ENCODE peak calls at places on chromosome 21, in four cellular contexts. Q, S, N and I are unnamed samples.

GRCh38 chr21:27429612-27430361 is 462.9 kb upstream of the ADAMTS5 start:
- DNase-seq in Q (no peak), S (no peak), N (no peak), I (no peak)

GRCh38 chr21:15289246-15289645 is 224.4 kb upstream of the NRIP1 start:
- DNase-seq in N (no peak), Q (no peak), S (no peak), I (no peak)

GRCh38 chr21:20110368-20110767 is 887.8 kb upstream of the NCAM2 start:
- DNase-seq in N (no peak), S (no peak), Q (no peak), I (no peak)

GRCh38 chr21:38930838-38931237 is 125.1 kb downstream of the ETS2 start:
- DNase-seq in Q (no peak), S (no peak), N (no peak), I (no peak)

GRCh38 chr21:31184462-31184861 is 146.2 kb upstream of the KRTAP19-8 start:
- DNase-seq in Q (no peak), N (no peak), S (no peak), I (no peak)

GRCh38 chr21:38766987-38767722 is 38.6 kb upstream of the ETS2 start:
- DNase-seq in Q (no peak), S (peak), N (peak), I (no peak)

GRCh38 chr21:14690886-14691285 is 144.8 kb upstream of the SAMSN1 start:
- DNase-seq in S (no peak), N (no peak), Q (no peak), I (no peak)

GRCh38 chr21:29145354-29145782 is 14.9 kb downstream of the MAP3K7CL start:
- DNase-seq in S (no peak), Q (peak), N (peak), I (no peak)

GRCh38 chr21:44263221-44263671 is 1.5 kb upstream of the DNMT3L start:
- DNase-seq in N (no peak), Q (no peak), S (no peak), I (no peak)

GRCh38 chr21:43864806-43865470 is at the start of gene AGPAT3:
- DNase-seq in Q (peak), S (no peak), N (no peak), I (no peak)

GRCh38 chr21:28737671-28738279 is 254.9 kb downstream of the LTN1 start:
- DNase-seq in S (no peak), N (peak), Q (peak), I (no peak)

GRCh38 chr21:16116798-16117197 is 387.0 kb downstream of the USP25 start:
- DNase-seq in N (no peak), Q (no peak), S (no peak), I (no peak)

GRCh38 chr21:16571594-16571993 is 841.8 kb downstream of the USP25 start:
- DNase-seq in Q (no peak), N (no peak), S (no peak), I (no peak)

GRCh38 chr21:15311510-15311909 is 246.7 kb upstream of the NRIP1 start:
- DNase-seq in S (no peak), N (no peak), Q (no peak), I (no peak)

GRCh38 chr21:27806261-27806660 is 839.4 kb upstream of the ADAMTS5 start:
- DNase-seq in S (no peak), N (no peak), Q (no peak), I (no peak)

GRCh38 chr21:31644648-31645047 is 14.8 kb upstream of the SOD1 start:
- DNase-seq in Q (no peak), S (no peak), N (no peak), I (no peak)

GRCh38 chr21:31008355-31008754 is 29.9 kb downstream of the KRTAP19-8 start:
- DNase-seq in N (no peak), Q (no peak), S (no peak), I (no peak)

GRCh38 chr21:20698585-20698984 is 299.6 kb upstream of the NCAM2 start:
- DNase-seq in S (no peak), Q (no peak), N (no peak), I (peak)

GRCh38 chr21:9780441-9780937 is 740.9 kb upstream of the TPTE start:
- DNase-seq in Q (no peak), S (no peak), N (no peak), I (no peak)

GRCh38 chr21:39313457-39314154 is at the start of gene BRWD1:
- DNase-seq in N (peak), Q (peak), S (no peak), I (peak)

GRCh38 chr21:22314963-22315362 is 1316.8 kb downstream of the NCAM2 start:
- DNase-seq in Q (no peak), S (no peak), N (no peak), I (no peak)

GRCh38 chr21:22311741-22312462 is 1313.7 kb downstream of the NCAM2 start:
- DNase-seq in Q (no peak), S (no peak), N (no peak), I (no peak)
- TF ChIP-seq CREM in Q (no peak), S (no peak), N (no peak), I (no peak)

GRCh38 chr21:40719615-40720014 is 127.3 kb downstream of the DSCAM start:
- DNase-seq in Q (no peak), S (no peak), N (no peak), I (no peak)
- TF ChIP-seq CREM in Q (no peak), S (no peak), N (no peak), I (no peak)

GRCh38 chr21:17903029-17903806 is 84.1 kb upstream of the C21orf91 start:
- DNase-seq in N (no peak), Q (peak), S (no peak), I (no peak)
- TF ChIP-seq CREM in N (no peak), Q (no peak), S (no peak), I (no peak)

GRCh38 chr21:41640756-41641509 is 125.9 kb downstream of the RIPK4 start:
- DNase-seq in S (no peak), N (no peak), Q (no peak), I (no peak)

GRCh38 chr21:41638201-41638790 is 128.6 kb downstream of the RIPK4 start:
- DNase-seq in S (no peak), N (no peak), Q (no peak), I (no peak)

GRCh38 chr21:41639336-41639735 is 127.5 kb downstream of the RIPK4 start:
- DNase-seq in S (no peak), N (no peak), Q (no peak), I (no peak)

GRCh38 chr21:41641510-41641815 is 125.4 kb downstream of the RIPK4 start:
- DNase-seq in Q (no peak), S (no peak), N (no peak), I (no peak)

DNA sequence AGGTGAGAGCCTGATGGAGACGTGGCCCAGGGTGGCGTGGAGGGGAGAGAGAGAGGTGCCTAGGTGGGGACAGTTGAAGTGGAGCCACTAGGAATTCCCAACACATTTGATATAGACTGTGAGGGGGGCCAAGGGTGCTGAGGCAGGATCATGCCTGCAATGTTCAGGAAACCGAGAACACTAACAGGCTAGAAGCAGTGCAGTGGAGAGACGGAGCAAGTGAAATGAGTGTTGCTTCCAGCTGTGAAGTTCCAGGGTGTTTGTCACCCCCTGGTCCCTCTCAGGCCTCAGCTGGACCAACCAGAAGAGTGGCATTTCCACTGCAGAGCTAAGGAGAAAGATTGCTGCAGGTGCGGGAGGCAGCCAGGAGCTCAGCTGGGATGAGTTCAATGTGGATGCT is 127.1 kb downstream of the RIPK4 start:
- DNase-seq in Q (no peak), N (no peak), S (no peak), I (no peak)
- TF ChIP-seq CREM in Q (no peak), N (no peak), S (no peak), I (no peak)

DNA sequence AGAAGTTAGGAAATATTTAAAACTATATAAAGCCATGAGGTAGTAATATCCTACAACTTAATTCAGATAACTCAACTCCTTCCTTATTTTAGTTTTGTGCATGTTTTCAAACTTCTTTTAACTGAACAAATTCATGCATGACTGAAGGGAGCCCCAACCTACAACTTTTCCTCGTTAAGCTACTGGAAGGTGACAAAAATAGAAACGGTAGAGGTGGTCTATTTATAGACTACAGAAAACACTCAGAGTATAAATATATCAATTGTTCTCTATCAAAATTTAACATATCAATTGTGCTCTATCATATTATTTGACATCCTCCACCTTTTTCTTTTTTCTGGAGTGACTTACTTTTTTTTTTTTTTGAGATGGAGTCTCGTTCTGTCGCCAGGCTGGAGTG is 16.8 kb downstream of the SYNJ1 start:
- DNase-seq in S (no peak), N (no peak), Q (no peak), I (no peak)
- TF ChIP-seq CREM in S (no peak), N (no peak), Q (no peak), I (no peak)

GRCh38 chr21:45306832-45307571 is 19.3 kb upstream of the POFUT2 start:
- DNase-seq in N (peak), S (no peak), Q (peak), I (peak)
- TF ChIP-seq CREM in N (no peak), S (no peak), Q (peak), I (no peak)

GRCh38 chr21:34861302-34861701 is 187.8 kb downstream of the RUNX1 start:
- DNase-seq in Q (no peak), S (no peak), N (no peak), I (no peak)

GRCh38 chr21:34865922-34866271 is 183.2 kb downstream of the RUNX1 start:
- DNase-seq in Q (no peak), N (peak), S (peak), I (peak)

GRCh38 chr21:34862951-34863350 is 186.2 kb downstream of the RUNX1 start:
- DNase-seq in N (no peak), Q (no peak), S (no peak), I (no peak)

GRCh38 chr21:34867785-34868184 is 181.3 kb downstream of the RUNX1 start:
- DNase-seq in Q (no peak), N (no peak), S (no peak), I (no peak)

DNA sequence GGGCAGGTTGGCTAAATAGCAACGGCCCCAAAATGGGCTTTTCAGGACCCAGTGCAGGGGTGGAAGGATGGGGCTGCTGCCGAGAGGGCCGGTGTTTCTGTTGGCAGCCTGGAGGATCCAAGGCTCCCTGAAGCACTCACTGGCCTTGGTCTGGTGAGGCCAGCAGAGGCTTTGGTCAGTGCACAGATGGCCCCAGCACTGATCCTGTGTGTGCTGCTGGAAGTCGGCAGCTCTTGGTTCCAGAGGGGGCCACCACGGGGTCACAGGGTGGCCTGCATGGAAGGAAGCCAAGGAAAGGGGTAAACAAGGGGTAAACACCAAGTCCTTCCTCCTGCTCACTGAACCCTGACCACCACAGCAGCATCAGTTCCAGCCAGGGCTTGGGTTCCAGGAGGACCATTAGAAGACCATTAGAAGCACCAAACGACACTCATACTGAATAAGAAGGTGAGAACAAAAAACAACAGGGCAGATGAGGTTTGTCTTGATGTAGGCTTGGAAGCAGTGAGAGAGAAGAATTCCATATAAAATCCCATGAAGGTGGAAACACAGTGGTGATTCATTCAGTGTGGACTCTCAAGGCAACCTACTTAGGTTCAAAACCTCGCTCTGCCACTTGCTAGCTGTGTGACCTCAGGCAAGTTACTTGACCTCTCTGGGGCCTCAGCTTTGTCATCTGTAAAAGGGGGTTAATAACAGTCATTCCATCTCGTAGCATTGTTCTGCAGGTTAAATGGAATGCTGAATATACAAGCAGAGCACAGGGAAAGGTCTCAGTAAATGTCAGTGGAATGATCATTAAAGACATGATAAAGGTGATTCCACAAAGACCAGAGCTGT is 184.5 kb downstream of the RUNX1 start:
- DNase-seq in S (no peak), Q (no peak), N (no peak), I (no peak)
- TF ChIP-seq CREM in S (no peak), Q (no peak), N (no peak), I (no peak)

GRCh38 chr21:41068411-41069304 is 99.3 kb upstream of the BACE2 start:
- DNase-seq in Q (peak), N (peak), S (no peak), I (peak)
- TF ChIP-seq CREM in Q (peak), N (no peak), S (no peak), I (no peak)

DNA sequence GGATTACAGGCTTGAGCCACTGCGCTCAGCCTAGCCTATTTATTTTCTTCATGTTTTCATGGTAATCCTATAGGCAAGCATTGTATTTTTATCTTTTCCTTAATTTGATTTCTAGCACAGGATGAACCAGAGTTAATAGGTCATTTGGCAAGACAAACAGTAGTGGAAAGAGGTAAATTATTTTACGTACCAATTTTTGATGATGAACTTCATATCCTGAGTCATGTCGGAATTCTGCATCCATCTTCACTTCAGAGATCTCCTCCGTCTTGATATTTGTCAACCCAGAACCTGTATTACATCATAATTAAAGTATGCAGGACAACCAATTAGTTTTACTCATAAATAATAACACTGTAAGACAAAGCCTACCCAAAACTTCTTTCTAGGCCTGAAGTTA is 162.6 kb downstream of the GABPA start:
- DNase-seq in N (no peak), S (no peak), Q (no peak), I (no peak)
- TF ChIP-seq CREM in N (no peak), S (no peak), Q (no peak), I (no peak)